ENCODE peak calls at places on chromosome 14, in ten cellular contexts. One of them, this sample, is unnamed.

GRCh38 chr14:22433059-22433458 is 156.0 kb downstream of the DAD1 start:
- DNase-seq in GM23338: no peak
- DNase-seq in suprapubic skin: no peak
- DNase-seq in WTC11: no peak
- DNase-seq in MCF 10A: no peak
- DNase-seq in mesothelial cell of epicardium: no peak
- DNase-seq in type B pancreatic cell: no peak
- DNase-seq in HFF-Myc: no peak
- DNase-seq in HFFc6: no peak
- DNase-seq in K562: no peak
- DNase-seq in this sample: no peak

GRCh38 chr14:102140027-102140749 is 491 bp downstream of the WDR20 start:
- DNase-seq in GM23338: peak
- DNase-seq in suprapubic skin: peak
- DNase-seq in WTC11: peak
- DNase-seq in MCF 10A: peak
- DNase-seq in mesothelial cell of epicardium: peak
- DNase-seq in type B pancreatic cell: no peak
- DNase-seq in HFF-Myc: no peak
- DNase-seq in HFFc6: peak
- DNase-seq in K562: peak
- DNase-seq in this sample: peak

GRCh38 chr14:31326111-31326510 is 94.2 kb downstream of the HEATR5A start:
- DNase-seq in GM23338: no peak
- DNase-seq in suprapubic skin: no peak
- DNase-seq in WTC11: no peak
- DNase-seq in MCF 10A: peak
- DNase-seq in mesothelial cell of epicardium: no peak
- DNase-seq in type B pancreatic cell: no peak
- DNase-seq in HFF-Myc: peak
- DNase-seq in HFFc6: no peak
- DNase-seq in K562: no peak
- DNase-seq in this sample: no peak

GRCh38 chr14:95265106-95266094 is 54.3 kb downstream of the CLMN start:
- DNase-seq in GM23338: no peak
- DNase-seq in suprapubic skin: peak
- DNase-seq in WTC11: no peak
- DNase-seq in MCF 10A: peak
- DNase-seq in mesothelial cell of epicardium: no peak
- DNase-seq in type B pancreatic cell: peak
- DNase-seq in HFF-Myc: peak
- DNase-seq in HFFc6: peak
- DNase-seq in K562: no peak
- DNase-seq in this sample: no peak

GRCh38 chr14:89858084-89858483 is 96.4 kb downstream of the EFCAB11 start:
- DNase-seq in GM23338: no peak
- DNase-seq in suprapubic skin: no peak
- DNase-seq in WTC11: no peak
- DNase-seq in MCF 10A: peak
- DNase-seq in mesothelial cell of epicardium: no peak
- DNase-seq in type B pancreatic cell: no peak
- DNase-seq in HFF-Myc: no peak
- DNase-seq in HFFc6: peak
- DNase-seq in K562: no peak
- DNase-seq in this sample: no peak

GRCh38 chr14:103016071-103016470 is 41.3 kb downstream of the CDC42BPB start:
- DNase-seq in GM23338: no peak
- DNase-seq in suprapubic skin: no peak
- DNase-seq in WTC11: no peak
- DNase-seq in MCF 10A: no peak
- DNase-seq in mesothelial cell of epicardium: no peak
- DNase-seq in type B pancreatic cell: no peak
- DNase-seq in HFF-Myc: no peak
- DNase-seq in HFFc6: no peak
- DNase-seq in K562: no peak
- DNase-seq in this sample: no peak

GRCh38 chr14:23894687-23895419 is 58.7 kb upstream of the DHRS4 start:
- DNase-seq in GM23338: no peak
- DNase-seq in suprapubic skin: no peak
- DNase-seq in WTC11: no peak
- DNase-seq in MCF 10A: no peak
- DNase-seq in mesothelial cell of epicardium: no peak
- DNase-seq in type B pancreatic cell: no peak
- DNase-seq in HFF-Myc: no peak
- DNase-seq in HFFc6: no peak
- DNase-seq in K562: no peak
- DNase-seq in this sample: no peak

GRCh38 chr14:24670594-24670993 is 36.6 kb upstream of the GZMB start:
- DNase-seq in GM23338: no peak
- DNase-seq in suprapubic skin: no peak
- DNase-seq in WTC11: no peak
- DNase-seq in MCF 10A: no peak
- DNase-seq in mesothelial cell of epicardium: no peak
- DNase-seq in type B pancreatic cell: no peak
- DNase-seq in HFF-Myc: no peak
- DNase-seq in HFFc6: no peak
- DNase-seq in K562: no peak
- DNase-seq in this sample: no peak

GRCh38 chr14:63843796-63844195 is 9.0 kb upstream of the SYNE2 start:
- DNase-seq in GM23338: no peak
- DNase-seq in suprapubic skin: no peak
- DNase-seq in WTC11: no peak
- DNase-seq in MCF 10A: no peak
- DNase-seq in mesothelial cell of epicardium: no peak
- DNase-seq in type B pancreatic cell: no peak
- DNase-seq in HFF-Myc: no peak
- DNase-seq in HFFc6: no peak
- DNase-seq in K562: no peak
- DNase-seq in this sample: no peak

DNA sequence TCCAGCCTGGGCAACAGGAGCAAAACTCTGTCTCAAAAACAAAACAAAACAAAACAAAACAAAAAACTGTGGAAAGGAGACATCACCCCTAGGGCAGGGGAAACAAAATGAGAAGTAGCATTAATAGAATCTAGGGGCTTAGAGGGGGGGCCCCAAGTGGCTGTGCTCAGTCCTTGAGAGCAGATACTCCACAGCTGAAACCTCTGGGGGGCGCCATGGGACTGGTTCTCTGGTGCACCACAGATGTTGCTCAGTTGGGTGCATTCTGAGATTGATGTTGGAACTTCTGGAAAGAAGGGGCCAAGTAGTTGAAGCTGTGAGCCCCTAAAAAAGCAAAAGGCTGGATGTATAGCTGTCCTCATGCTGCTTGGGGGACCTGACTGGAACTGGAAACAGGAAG is 11.8 kb upstream of the SYNE2 start:
- DNase-seq in GM23338: peak
- DNase-seq in suprapubic skin: no peak
- DNase-seq in WTC11: peak
- DNase-seq in MCF 10A: peak
- DNase-seq in mesothelial cell of epicardium: no peak
- DNase-seq in type B pancreatic cell: no peak
- DNase-seq in HFF-Myc: no peak
- DNase-seq in HFFc6: no peak
- DNase-seq in K562: no peak
- DNase-seq in this sample: no peak
- TF ChIP-seq CTCF in GM23338: peak
- TF ChIP-seq CTCF in suprapubic skin: no peak
- TF ChIP-seq CTCF in WTC11: peak
- TF ChIP-seq CTCF in MCF 10A: no peak
- TF ChIP-seq CTCF in mesothelial cell of epicardium: no peak
- TF ChIP-seq CTCF in type B pancreatic cell: no peak
- TF ChIP-seq CTCF in HFF-Myc: peak
- TF ChIP-seq CTCF in HFFc6: peak
- TF ChIP-seq CTCF in K562: peak
- TF ChIP-seq CTCF in this sample: no peak

DNA sequence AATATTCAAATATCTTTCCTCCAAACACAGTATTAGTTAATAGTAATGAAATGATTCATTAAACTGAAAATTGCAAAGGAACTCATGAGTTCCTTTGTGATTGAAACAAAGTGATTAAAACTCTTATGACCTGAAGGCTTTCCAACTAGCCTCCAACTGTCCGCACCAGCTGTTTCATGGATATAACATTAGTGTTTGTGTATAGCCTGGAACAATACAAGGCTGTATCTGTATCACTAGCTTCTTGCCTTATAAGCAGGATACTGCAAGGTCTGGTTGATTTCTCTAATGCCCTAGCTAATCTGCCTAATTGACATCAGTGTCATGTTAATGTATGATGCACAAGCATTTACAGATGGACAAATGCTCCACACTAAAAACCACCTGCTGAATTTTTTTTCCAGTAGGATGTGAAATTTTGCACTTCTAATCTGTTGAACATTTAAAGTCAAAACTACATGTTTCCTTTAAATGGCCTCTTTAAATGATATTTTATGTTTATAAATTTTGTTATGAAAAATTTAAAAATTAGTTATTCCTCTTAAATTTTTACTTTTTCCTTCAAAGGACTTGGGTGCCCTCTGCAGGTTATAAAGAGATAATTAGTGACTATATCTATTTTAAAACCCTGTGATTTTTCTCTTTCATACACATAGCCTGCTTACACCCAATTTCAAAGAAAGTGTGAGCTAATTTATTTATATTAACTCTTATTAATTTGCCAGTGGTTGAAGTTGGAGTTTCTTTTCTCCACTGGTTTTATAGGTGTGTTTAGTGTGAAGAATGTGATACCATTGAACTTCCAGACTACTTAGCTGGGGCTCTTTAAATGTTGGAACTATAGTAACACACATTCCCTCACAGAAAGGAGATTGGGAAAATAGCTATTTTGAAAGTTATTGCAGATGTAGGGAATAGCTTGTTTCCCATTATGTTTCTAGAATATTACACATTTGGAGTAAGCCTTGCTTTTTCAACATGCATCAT is 25.4 kb downstream of the AP5M1 start:
- DNase-seq in GM23338: peak
- DNase-seq in suprapubic skin: no peak
- DNase-seq in WTC11: no peak
- DNase-seq in MCF 10A: no peak
- DNase-seq in mesothelial cell of epicardium: no peak
- DNase-seq in type B pancreatic cell: no peak
- DNase-seq in HFF-Myc: no peak
- DNase-seq in HFFc6: no peak
- DNase-seq in K562: no peak
- DNase-seq in this sample: no peak
- TF ChIP-seq CTCF in GM23338: no peak
- TF ChIP-seq CTCF in suprapubic skin: no peak
- TF ChIP-seq CTCF in WTC11: no peak
- TF ChIP-seq CTCF in MCF 10A: peak
- TF ChIP-seq CTCF in mesothelial cell of epicardium: peak
- TF ChIP-seq CTCF in type B pancreatic cell: peak
- TF ChIP-seq CTCF in HFF-Myc: peak
- TF ChIP-seq CTCF in HFFc6: peak
- TF ChIP-seq CTCF in K562: peak
- TF ChIP-seq CTCF in this sample: peak

GRCh38 chr14:96627811-96628775 is 125.9 kb downstream of the PAPOLA start:
- DNase-seq in GM23338: no peak
- DNase-seq in suprapubic skin: peak
- DNase-seq in WTC11: no peak
- DNase-seq in MCF 10A: no peak
- DNase-seq in mesothelial cell of epicardium: no peak
- DNase-seq in type B pancreatic cell: peak
- DNase-seq in HFF-Myc: no peak
- DNase-seq in HFFc6: no peak
- DNase-seq in K562: no peak
- DNase-seq in this sample: no peak
- TF ChIP-seq CTCF in GM23338: no peak
- TF ChIP-seq CTCF in suprapubic skin: no peak
- TF ChIP-seq CTCF in WTC11: no peak
- TF ChIP-seq CTCF in MCF 10A: no peak
- TF ChIP-seq CTCF in mesothelial cell of epicardium: no peak
- TF ChIP-seq CTCF in type B pancreatic cell: no peak
- TF ChIP-seq CTCF in HFF-Myc: no peak
- TF ChIP-seq CTCF in HFFc6: no peak
- TF ChIP-seq CTCF in K562: no peak
- TF ChIP-seq CTCF in this sample: no peak

GRCh38 chr14:34098985-34099349 is 148.1 kb upstream of the EGLN3 start:
- DNase-seq in GM23338: no peak
- DNase-seq in suprapubic skin: no peak
- DNase-seq in WTC11: no peak
- DNase-seq in MCF 10A: no peak
- DNase-seq in mesothelial cell of epicardium: no peak
- DNase-seq in type B pancreatic cell: no peak
- DNase-seq in HFF-Myc: no peak
- DNase-seq in HFFc6: no peak
- DNase-seq in K562: no peak
- DNase-seq in this sample: no peak
- TF ChIP-seq CTCF in GM23338: no peak
- TF ChIP-seq CTCF in suprapubic skin: no peak
- TF ChIP-seq CTCF in WTC11: no peak
- TF ChIP-seq CTCF in MCF 10A: no peak
- TF ChIP-seq CTCF in mesothelial cell of epicardium: peak
- TF ChIP-seq CTCF in type B pancreatic cell: no peak
- TF ChIP-seq CTCF in HFF-Myc: no peak
- TF ChIP-seq CTCF in HFFc6: peak
- TF ChIP-seq CTCF in K562: no peak
- TF ChIP-seq CTCF in this sample: no peak

GRCh38 chr14:104970231-104971068 is 7.7 kb downstream of the AHNAK2 start:
- DNase-seq in GM23338: peak
- DNase-seq in suprapubic skin: peak
- DNase-seq in WTC11: no peak
- DNase-seq in MCF 10A: peak
- DNase-seq in mesothelial cell of epicardium: no peak
- DNase-seq in type B pancreatic cell: no peak
- DNase-seq in HFF-Myc: peak
- DNase-seq in HFFc6: peak
- DNase-seq in K562: peak
- DNase-seq in this sample: no peak
- TF ChIP-seq CTCF in GM23338: no peak
- TF ChIP-seq CTCF in suprapubic skin: no peak
- TF ChIP-seq CTCF in WTC11: no peak
- TF ChIP-seq CTCF in MCF 10A: no peak
- TF ChIP-seq CTCF in mesothelial cell of epicardium: no peak
- TF ChIP-seq CTCF in type B pancreatic cell: no peak
- TF ChIP-seq CTCF in HFF-Myc: no peak
- TF ChIP-seq CTCF in HFFc6: peak
- TF ChIP-seq CTCF in K562: no peak
- TF ChIP-seq CTCF in this sample: no peak

GRCh38 chr14:72292689-72293024 is 360.4 kb downstream of the RGS6 start:
- DNase-seq in GM23338: no peak
- DNase-seq in suprapubic skin: no peak
- DNase-seq in WTC11: no peak
- DNase-seq in MCF 10A: no peak
- DNase-seq in mesothelial cell of epicardium: no peak
- DNase-seq in type B pancreatic cell: no peak
- DNase-seq in HFF-Myc: no peak
- DNase-seq in HFFc6: no peak
- DNase-seq in K562: no peak
- DNase-seq in this sample: no peak
- TF ChIP-seq CTCF in GM23338: no peak
- TF ChIP-seq CTCF in suprapubic skin: no peak
- TF ChIP-seq CTCF in WTC11: peak
- TF ChIP-seq CTCF in MCF 10A: no peak
- TF ChIP-seq CTCF in mesothelial cell of epicardium: no peak
- TF ChIP-seq CTCF in type B pancreatic cell: no peak
- TF ChIP-seq CTCF in HFF-Myc: no peak
- TF ChIP-seq CTCF in HFFc6: peak
- TF ChIP-seq CTCF in K562: no peak
- TF ChIP-seq CTCF in this sample: peak

GRCh38 chr14:92553456-92553855 is 39.9 kb downstream of the RIN3 start:
- DNase-seq in GM23338: peak
- DNase-seq in suprapubic skin: no peak
- DNase-seq in WTC11: peak
- DNase-seq in MCF 10A: no peak
- DNase-seq in mesothelial cell of epicardium: no peak
- DNase-seq in type B pancreatic cell: no peak
- DNase-seq in HFF-Myc: no peak
- DNase-seq in HFFc6: peak
- DNase-seq in K562: no peak
- DNase-seq in this sample: peak
- TF ChIP-seq CTCF in GM23338: peak
- TF ChIP-seq CTCF in suprapubic skin: no peak
- TF ChIP-seq CTCF in WTC11: no peak
- TF ChIP-seq CTCF in MCF 10A: no peak
- TF ChIP-seq CTCF in mesothelial cell of epicardium: no peak
- TF ChIP-seq CTCF in type B pancreatic cell: no peak
- TF ChIP-seq CTCF in HFF-Myc: peak
- TF ChIP-seq CTCF in HFFc6: peak
- TF ChIP-seq CTCF in K562: no peak
- TF ChIP-seq CTCF in this sample: no peak

This sample was measured in endothelial cell.